ENCODE peak calls at places on chromosomes 4 and X, in six cellular contexts. Z, H, O, P, B and N are unnamed samples.
A peak's percentile ranks its signal among the peaks of the same experiment; 100 is the strongest.

GRCh38 chr4:146846882-146847281 is 98.8 kb downstream of the TTC29 start:
- DNase-seq in Z (no peak), H (no peak), O (no peak), P (no peak), B (no peak), N (no peak)

GRCh38 chrX:39642071-39642470 is 455.7 kb downstream of the BCOR start:
- DNase-seq in Z (no peak), H (no peak), O (no peak), P (no peak), B (no peak), N (no peak)

GRCh38 chr4:156101571-156101970 is 147.9 kb upstream of the CTSO start:
- DNase-seq in Z (no peak), H (no peak), O (peak; percentile 51), P (no peak), B (no peak), N (no peak)

GRCh38 chr4:43757147-43757546 is 691.5 kb downstream of the KCTD8 start:
- DNase-seq in Z (no peak), H (no peak), O (no peak), P (no peak), B (peak; percentile 62), N (no peak)

GRCh38 chr4:102439835-102440234 is 61.3 kb upstream of the NFKB1 start:
- DNase-seq in Z (peak; percentile 70), H (peak; percentile 52), O (peak; percentile 84), P (peak; percentile 59), B (no peak), N (peak; percentile 87)

GRCh38 chrX:130179170-130179569 is 7.4 kb downstream of the RAB33A start:
- DNase-seq in Z (no peak), H (no peak), O (no peak), P (no peak), B (no peak), N (no peak)

GRCh38 chr4:8394125-8394524 is 46.4 kb downstream of the ACOX3 start:
- DNase-seq in Z (no peak), H (no peak), O (peak; percentile 79), P (no peak), B (no peak), N (peak; percentile 84)

GRCh38 chr4:40856836-40857362 is 107.1 kb downstream of the NSUN7 start:
- DNase-seq in Z (no peak), H (no peak), O (peak; percentile 65), P (no peak), B (peak; percentile 94), N (peak; percentile 56)

GRCh38 chrX:107674480-107675364 is 46.4 kb downstream of the PRPS1 start:
- DNase-seq in Z (no peak), H (no peak), O (peak; percentile 83), P (no peak), B (peak; percentile 13), N (peak; percentile 92)

GRCh38 chrX:132590350-132591026 is 101.7 kb upstream of the MBNL3 start:
- DNase-seq in Z (no peak), H (no peak), O (no peak), P (no peak), B (no peak), N (no peak)

GRCh38 chr4:87179751-87180150 is 40.7 kb downstream of the KLHL8 start:
- DNase-seq in Z (peak; percentile 15), H (peak; percentile 4), O (peak; percentile 34), P (no peak), B (no peak), N (peak; percentile 37)

GRCh38 chrX:153226344-153227190 is 47.5 kb downstream of the MAGEA1 start:
- DNase-seq in Z (peak; percentile 27), H (no peak), O (peak; percentile 83), P (no peak), B (peak; percentile 96), N (peak; percentile 44)

GRCh38 chr4:153241970-153242847 is 38.0 kb downstream of the TRIM2 start:
- DNase-seq in Z (no peak), H (no peak), O (peak; percentile 9), P (no peak), B (peak; percentile 69), N (no peak)

GRCh38 chrX:109270580-109271484 is 211.1 kb downstream of the GUCY2F start:
- DNase-seq in Z (no peak), H (no peak), O (peak; percentile 2), P (no peak), B (no peak), N (peak; percentile 49)

GRCh38 chrX:8504451-8504850 is 39.8 kb downstream of the VCX3B start:
- DNase-seq in Z (no peak), H (no peak), O (peak; percentile 17), P (peak; percentile 5), B (no peak), N (peak; percentile 29)

GRCh38 chrX:9656277-9656676 is 109.4 kb downstream of the GPR143 start:
- DNase-seq in Z (no peak), H (no peak), O (no peak), P (no peak), B (no peak), N (no peak)

GRCh38 chrX:55167124-55167523 is 53.0 kb upstream of the PAGE5 start:
- DNase-seq in Z (no peak), H (no peak), O (peak; percentile 15), P (no peak), B (no peak), N (peak; percentile 2)

GRCh38 chr4:82240410-82240809 is 133.4 kb downstream of the HNRNPD start:
- DNase-seq in Z (no peak), H (no peak), O (no peak), P (no peak), B (no peak), N (no peak)

GRCh38 chrX:109472939-109473713 is 8.8 kb downstream of the GUCY2F start:
- DNase-seq in Z (no peak), H (no peak), O (peak; percentile 81), P (no peak), B (peak; percentile 89), N (peak; percentile 38)

GRCh38 chr4:122968227-122968812 is 45.9 kb upstream of the NUDT6 start:
- DNase-seq in Z (peak; percentile 5), H (no peak), O (peak; percentile 48), P (no peak), B (no peak), N (no peak)

GRCh38 chr4:108484187-108484586 is 136.2 kb upstream of the RPL34 start:
- DNase-seq in Z (no peak), H (no peak), O (no peak), P (no peak), B (no peak), N (peak; percentile 8)

DNA sequence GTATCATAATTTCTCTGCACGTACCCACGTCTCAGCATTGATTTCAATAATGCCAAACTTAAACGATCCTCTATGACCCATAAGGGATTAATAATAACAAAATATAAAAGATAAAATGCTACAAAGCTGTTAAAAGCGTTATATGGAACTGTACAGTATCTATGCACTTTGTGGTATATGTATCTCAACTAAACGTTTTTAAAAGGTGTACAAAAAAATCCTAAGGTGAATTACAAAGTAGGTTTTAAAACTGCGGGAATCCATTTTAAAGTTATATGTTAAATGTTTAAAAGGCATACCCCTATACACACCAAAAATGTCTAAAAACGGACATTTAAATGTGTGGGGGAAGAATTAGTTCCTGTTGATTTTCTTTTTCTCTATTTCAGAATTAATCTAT is 860 bp downstream of the ZNF182 start:
- DNase-seq in Z (no peak), H (no peak), O (no peak), P (no peak), B (no peak), N (no peak)
- H3K4me3 ChIP-seq in Z (peak overlapping the region; percentile 66), H (peak overlapping the region; percentile 74), O (peak overlapping the region; percentile 88), P (peak overlapping the region; percentile 67), B (peak overlapping the region; percentile 86), N (peak overlapping the region; percentile 68)

GRCh38 chr4:127634181-127634580 is 1.4 kb downstream of the INTU start:
- DNase-seq in Z (no peak), H (peak; percentile 64), O (peak; percentile 54), P (no peak), B (no peak), N (peak; percentile 54)
- H3K4me3 ChIP-seq in Z (no peak overlapping the region), H (no peak overlapping the region), O (no peak overlapping the region), P (no peak overlapping the region), B (peak overlapping the region; percentile 93), N (no peak overlapping the region)

GRCh38 chr4:1873291-1873690 is 2.1 kb downstream of the NSD2 start:
- DNase-seq in Z (no peak), H (no peak), O (no peak), P (no peak), B (no peak), N (no peak)

GRCh38 chr4:1872918-1873269 is 1.7 kb downstream of the NSD2 start:
- DNase-seq in Z (peak; percentile 21), H (peak; percentile 43), O (peak; percentile 83), P (no peak), B (no peak), N (peak; percentile 39)

GRCh38 chr4:1870578-1871443 is at the start of gene NSD2:
- DNase-seq in Z (peak; percentile 29), H (peak; percentile 45), O (peak; percentile 97), P (no peak), B (peak; percentile 92), N (peak; percentile 82)

GRCh38 chr4:1870328-1870577 is 940 bp upstream of the NSD2 start:
- DNase-seq in Z (no peak), H (no peak), O (peak; percentile 92), P (no peak), B (peak; percentile 95), N (peak; percentile 81)

GRCh38 chr4:1871471-1872021 is 353 bp downstream of the NSD2 start:
- DNase-seq in Z (no peak), H (no peak), O (peak; percentile 60), P (no peak), B (peak; percentile 77), N (no peak)
- H3K4me3 ChIP-seq in Z (peak overlapping the region; percentile 83), H (peak overlapping the region; percentile 76), O (peak overlapping the region; percentile 65), P (peak overlapping the region; percentile 70), B (peak overlapping the region; percentile 99), N (peak overlapping the region; percentile 51)

GRCh38 chrX:40644821-40645358 is 2.5 kb downstream of the CXorf38 start:
- DNase-seq in Z (peak; percentile 21), H (no peak), O (peak; percentile 77), P (peak; percentile 20), B (no peak), N (peak; percentile 67)
- H3K4me3 ChIP-seq in Z (peak overlapping the region; percentile 41), H (peak overlapping the region; percentile 54), O (peak overlapping the region; percentile 62), P (peak overlapping the region; percentile 35), B (peak overlapping the region; percentile 29), N (peak overlapping the region; percentile 48)

DNA sequence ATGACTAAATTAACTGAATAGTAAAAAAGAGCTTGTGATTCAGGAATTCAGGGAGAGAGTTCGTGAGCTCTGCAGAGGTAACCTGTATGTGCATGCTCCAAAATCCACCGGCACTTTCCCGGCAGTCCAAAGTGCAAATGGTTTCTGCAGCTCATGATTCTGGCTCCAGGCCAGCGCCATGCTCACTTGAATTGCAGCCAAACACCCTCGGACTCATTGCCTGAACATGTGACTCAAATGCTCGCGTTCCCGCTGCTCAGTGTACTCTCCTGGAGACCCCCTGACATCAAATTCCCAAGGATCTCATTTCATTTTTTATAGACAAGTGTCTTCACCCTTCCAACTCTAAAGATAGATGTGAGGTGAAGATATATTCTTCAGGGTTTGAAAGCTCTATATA is 44.1 kb upstream of the SH3RF1 start:
- DNase-seq in Z (peak; percentile 20), H (no peak), O (peak; percentile 83), P (no peak), B (no peak), N (peak; percentile 66)
- H3K4me3 ChIP-seq in Z (no peak overlapping the region), H (no peak overlapping the region), O (no peak overlapping the region), P (no peak overlapping the region), B (no peak overlapping the region), N (no peak overlapping the region)

DNA sequence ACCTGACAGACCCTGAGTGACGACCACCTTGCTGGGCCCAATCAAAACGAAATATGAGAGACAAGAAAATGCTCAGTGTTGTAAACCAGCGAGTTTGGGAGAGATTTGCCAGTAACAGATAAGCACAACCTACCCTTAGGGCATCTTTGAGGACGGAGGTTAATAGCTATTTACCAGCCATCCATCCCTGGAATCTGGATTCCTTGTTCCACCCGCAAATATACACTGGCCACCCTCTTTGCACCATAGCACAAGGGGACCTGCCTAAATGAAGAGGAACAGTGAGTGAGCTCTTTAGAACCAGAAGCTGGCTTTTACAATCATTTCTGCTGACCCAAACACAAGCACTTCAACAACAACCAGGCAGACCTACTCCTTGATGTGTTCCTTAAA is 725 bp downstream of the MPP1 start:
- DNase-seq in Z (no peak), H (no peak), O (no peak), P (no peak), B (no peak), N (no peak)
- H3K4me3 ChIP-seq in Z (peak overlapping the region; percentile 48), H (peak overlapping the region; percentile 74), O (peak overlapping the region; percentile 67), P (peak overlapping the region; percentile 67), B (peak overlapping the region; percentile 82), N (peak overlapping the region; percentile 69)